ENCODE peak calls at places on chromosome 15, in eight cellular contexts. N is GM12864, H is AG04450, V is mesothelial cell of epicardium, U is GM10248, Q is GM20000, I is GM12865, S is OCI-LY7. T is an unnamed sample.

GRCh38 chr15:81085213-81085612 is 48.9 kb upstream of the CFAP161 start:
- DNase-seq in S (no peak), N (no peak), U (no peak), V (no peak), I (no peak), Q (no peak), H (no peak), T (no peak)

GRCh38 chr15:79376383-79376782 is 55.8 kb upstream of the MINAR1 start:
- DNase-seq in N (no peak), U (no peak), Q (no peak), I (no peak), V (no peak), S (no peak), H (no peak), T (no peak)

GRCh38 chr15:41495736-41496599 is 2.3 kb downstream of the ITPKA start:
- DNase-seq in H (no peak), Q (no peak), S (no peak), U (no peak), I (no peak), V (peak), N (no peak), T (no peak)

GRCh38 chr15:84810073-84810840 is 6.9 kb upstream of the ALPK3 start:
- DNase-seq in H (no peak), V (no peak), Q (no peak), S (no peak), U (no peak), N (no peak), I (no peak), T (no peak)

GRCh38 chr15:101813803-101814534 is 2.0 kb downstream of the OR4F15 start:
- DNase-seq in U (no peak), Q (no peak), V (no peak), H (peak), N (no peak), I (no peak), S (no peak), T (no peak)

GRCh38 chr15:85289677-85290365 is 90.6 kb upstream of the AKAP13 start:
- DNase-seq in S (peak), H (no peak), U (peak), Q (peak), N (no peak), V (no peak), I (peak), T (no peak)

GRCh38 chr15:66707310-66708160 is 5.5 kb downstream of the SMAD6 start:
- DNase-seq in N (no peak), S (no peak), Q (no peak), I (no peak), V (peak), H (no peak), U (no peak), T (no peak)

GRCh38 chr15:63023351-63023945 is 19.1 kb upstream of the TPM1 start:
- DNase-seq in N (no peak), U (no peak), I (no peak), V (no peak), S (no peak), Q (no peak), H (no peak), T (no peak)

GRCh38 chr15:27545494-27546255 is 553.4 kb downstream of the OCA2 start:
- DNase-seq in I (no peak), U (no peak), Q (no peak), V (no peak), S (no peak), H (no peak), N (no peak), T (no peak)

GRCh38 chr15:80785811-80786354 is 6.7 kb downstream of the CEMIP start:
- DNase-seq in N (no peak), S (no peak), I (no peak), H (no peak), U (no peak), Q (no peak), V (no peak), T (no peak)

GRCh38 chr15:75827691-75828090 is 15.6 kb upstream of the UBE2Q2 start:
- DNase-seq in S (no peak), I (no peak), Q (no peak), U (no peak), V (no peak), H (no peak), N (no peak), T (peak)

GRCh38 chr15:67980171-67980570 is 73.9 kb upstream of the PIAS1 start:
- DNase-seq in U (no peak), N (no peak), I (no peak), Q (no peak), V (no peak), S (no peak), H (no peak), T (no peak)

GRCh38 chr15:85151861-85152260 is 170.2 kb downstream of the PDE8A start:
- DNase-seq in V (no peak), H (no peak), Q (no peak), N (no peak), U (no peak), I (no peak), S (no peak), T (no peak)

GRCh38 chr15:27827336-27827735 is 271.8 kb downstream of the OCA2 start:
- DNase-seq in I (no peak), U (no peak), N (no peak), V (no peak), H (no peak), S (no peak), Q (no peak), T (no peak)

GRCh38 chr15:42736178-42736792 is 643 bp downstream of the CDAN1 start:
- DNase-seq in H (no peak), U (peak), V (peak), S (peak), Q (peak), N (no peak), I (peak), T (peak)

GRCh38 chr15:45102226-45102625 is 11.7 kb downstream of the DUOX2 start:
- DNase-seq in S (no peak), H (no peak), I (no peak), V (no peak), U (no peak), N (no peak), Q (no peak), T (no peak)

GRCh38 chr15:43799209-43799944 is 643 bp downstream of the SERINC4 start:
- DNase-seq in H (no peak), Q (no peak), S (peak), V (no peak), N (no peak), U (no peak), I (peak), T (no peak)

GRCh38 chr15:45091581-45091980 is 22.4 kb downstream of the DUOX2 start:
- DNase-seq in N (no peak), S (no peak), Q (no peak), U (no peak), H (no peak), V (no peak), I (no peak), T (no peak)

GRCh38 chr15:34708422-34708821 is 46.4 kb downstream of the GJD2 start:
- DNase-seq in Q (peak), V (no peak), S (peak), U (peak), N (peak), I (peak), H (peak), T (no peak)

GRCh38 chr15:48962662-48963523 is 826 bp downstream of the SHC4 start:
- DNase-seq in U (peak), H (no peak), N (no peak), S (no peak), I (no peak), Q (no peak), V (peak), T (peak)

GRCh38 chr15:57551717-57552677 is 39.7 kb upstream of the MYZAP start:
- DNase-seq in H (peak), U (no peak), S (no peak), N (no peak), I (no peak), V (peak), Q (no peak), T (no peak)

GRCh38 chr15:82571722-82572222 is 31.5 kb upstream of the RPS17 start:
- DNase-seq in I (no peak), V (peak), S (no peak), N (no peak), Q (no peak), H (peak), U (no peak), T (no peak)

GRCh38 chr15:34279341-34279740 is 54.5 kb downstream of the EMC4 start:
- DNase-seq in N (no peak), Q (no peak), I (no peak), V (no peak), H (no peak), U (no peak), S (no peak), T (no peak)

GRCh38 chr15:91077029-91077428 is 23.0 kb upstream of the SV2B start:
- DNase-seq in S (no peak), Q (no peak), I (no peak), N (no peak), U (no peak), V (no peak), H (no peak), T (no peak)

GRCh38 chr15:29669823-29670222 is 152.4 kb downstream of the TJP1 start:
- DNase-seq in N (no peak), V (no peak), S (no peak), U (no peak), I (peak), Q (no peak), H (no peak), T (no peak)

GRCh38 chr15:94670436-94671034 is 439.2 kb downstream of the MCTP2 start:
- DNase-seq in V (no peak), H (peak), U (peak), Q (peak), I (peak), S (peak), N (no peak), T (no peak)

GRCh38 chr15:74317820-74318375 is 49.5 kb downstream of the CYP11A1 start:
- DNase-seq in S (no peak), U (no peak), N (no peak), I (no peak), H (peak), Q (no peak), V (peak), T (peak)

GRCh38 chr15:101168463-101168824 is 83.4 kb downstream of the CHSY1 start:
- DNase-seq in V (no peak), Q (no peak), U (no peak), I (no peak), N (no peak), S (no peak), H (no peak), T (no peak)

DNA sequence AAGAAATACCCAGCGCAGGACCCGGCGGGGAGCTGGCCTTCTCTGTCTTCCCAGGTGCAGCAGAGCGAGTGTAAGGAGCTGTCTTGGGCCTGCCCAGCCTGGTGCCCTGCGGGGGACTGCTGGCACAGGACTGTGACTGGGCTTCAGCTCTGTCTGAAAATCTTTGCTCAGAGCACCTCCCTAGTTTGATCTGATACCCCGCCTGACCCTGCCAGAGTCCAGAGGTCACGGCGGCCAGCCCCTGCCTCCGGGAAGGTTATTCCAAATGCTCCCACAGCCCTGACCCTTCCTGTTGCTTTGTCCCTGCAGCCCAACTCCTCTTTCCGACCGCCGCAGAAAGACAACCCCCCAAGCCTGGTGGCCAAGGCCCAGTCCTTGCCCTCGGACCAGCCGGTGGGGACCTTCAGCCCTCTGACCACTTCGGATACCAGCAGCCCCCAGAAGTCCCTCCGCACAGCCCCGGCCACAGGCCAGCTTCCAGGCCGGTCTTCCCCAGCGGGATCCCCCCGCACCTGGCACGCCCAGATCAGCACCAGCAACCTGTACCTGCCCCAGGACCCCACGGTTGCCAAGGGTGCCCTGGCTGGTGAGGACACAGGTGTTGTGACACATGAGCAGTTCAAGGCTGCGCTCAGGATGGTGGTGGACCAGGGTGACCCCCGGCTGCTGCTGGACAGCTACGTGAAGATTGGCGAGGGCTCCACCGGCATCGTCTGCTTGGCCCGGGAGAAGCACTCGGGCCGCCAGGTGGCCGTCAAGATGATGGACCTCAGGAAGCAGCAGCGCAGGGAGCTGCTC is 10.8 kb downstream of the ANKRD63 start:
- DNase-seq in V (no peak), Q (no peak), S (no peak), N (no peak), H (no peak), U (no peak), I (no peak), T (no peak)
- TF ChIP-seq CTCF in V (no peak), Q (no peak), S (no peak), N (no peak), H (no peak), U (no peak), I (no peak), T (no peak)

GRCh38 chr15:56077071-56077470 is 83.7 kb upstream of the NEDD4 start:
- DNase-seq in Q (no peak), N (no peak), H (no peak), U (no peak), V (no peak), I (no peak), S (no peak), T (no peak)

GRCh38 chr15:56086566-56086965 is 93.2 kb upstream of the NEDD4 start:
- DNase-seq in S (no peak), V (no peak), H (no peak), I (no peak), N (no peak), Q (no peak), U (no peak), T (no peak)

GRCh38 chr15:56076651-56077050 is 83.2 kb upstream of the NEDD4 start:
- DNase-seq in I (no peak), V (no peak), N (no peak), Q (no peak), S (no peak), H (no peak), U (no peak), T (no peak)

DNA sequence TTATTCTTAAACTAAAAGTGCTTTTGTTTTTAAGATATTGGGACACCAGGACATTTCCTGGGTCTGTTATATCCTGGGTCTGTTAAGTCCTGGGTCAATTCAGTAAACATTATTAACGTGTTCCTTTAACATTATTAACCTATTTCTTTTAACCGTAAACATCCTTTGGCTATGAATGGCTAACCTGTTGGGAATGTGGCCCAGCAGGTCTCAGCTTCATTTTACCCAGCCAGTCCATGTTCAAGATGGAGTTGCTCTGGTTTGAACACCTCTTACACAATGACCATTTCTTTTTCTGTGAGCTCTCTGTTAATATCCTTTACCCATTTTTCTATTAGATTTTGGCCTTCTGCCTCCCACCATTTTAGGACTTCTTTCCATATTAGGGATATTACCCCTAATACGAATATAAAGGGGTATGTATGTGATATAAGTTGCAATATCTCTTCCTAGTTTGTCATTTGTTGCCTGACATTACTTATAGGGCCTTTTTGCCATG is 88.9 kb upstream of the NEDD4 start:
- DNase-seq in V (no peak), S (no peak), I (no peak), N (no peak), Q (no peak), H (no peak), U (no peak), T (no peak)
- TF ChIP-seq CTCF in V (no peak), S (no peak), I (no peak), N (no peak), Q (no peak), H (no peak), U (no peak), T (no peak)

GRCh38 chr15:86837631-86838030 is 758.0 kb downstream of the AGBL1 start:
- DNase-seq in V (no peak), U (no peak), S (no peak), N (no peak), Q (no peak), H (no peak), I (no peak), T (no peak)

GRCh38 chr15:86829251-86829650 is 749.6 kb downstream of the AGBL1 start:
- DNase-seq in I (no peak), N (no peak), Q (no peak), S (no peak), H (no peak), U (no peak), V (no peak), T (no peak)

GRCh38 chr15:86830304-86830703 is 750.6 kb downstream of the AGBL1 start:
- DNase-seq in S (no peak), I (no peak), V (no peak), N (no peak), H (no peak), Q (no peak), U (no peak), T (no peak)

GRCh38 chr15:86834115-86834863 is 754.6 kb downstream of the AGBL1 start:
- DNase-seq in N (no peak), Q (no peak), S (no peak), V (no peak), I (no peak), U (no peak), H (no peak), T (no peak)

DNA sequence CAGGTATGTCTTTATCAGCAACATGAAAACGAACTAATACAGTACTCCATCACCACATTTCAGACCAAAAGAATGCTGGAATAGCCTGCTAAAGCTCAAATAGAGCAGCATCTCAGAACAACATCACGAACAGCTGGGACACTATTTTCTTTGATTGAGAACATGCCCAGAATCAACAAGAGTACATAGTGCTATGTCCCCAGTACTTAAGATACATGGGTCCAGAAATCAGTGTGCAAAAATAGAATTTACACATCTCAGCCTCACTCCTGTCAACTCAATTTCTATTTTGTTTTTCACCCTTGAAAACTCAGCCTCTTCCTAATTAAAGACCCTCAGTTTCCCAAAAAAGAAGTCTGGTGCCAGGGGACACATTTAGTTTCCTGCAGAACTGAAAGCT is 753.9 kb downstream of the AGBL1 start:
- DNase-seq in V (no peak), Q (no peak), H (no peak), I (no peak), N (no peak), U (no peak), S (no peak), T (no peak)
- TF ChIP-seq CTCF in V (no peak), Q (no peak), H (no peak), I (no peak), N (no peak), U (no peak), S (no peak), T (no peak)

GRCh38 chr15:36845270-36845669 is 255.1 kb downstream of the MEIS2 start:
- DNase-seq in S (no peak), N (no peak), V (no peak), Q (no peak), U (no peak), I (no peak), H (no peak), T (no peak)

GRCh38 chr15:36843822-36844221 is 256.5 kb downstream of the MEIS2 start:
- DNase-seq in N (no peak), H (no peak), S (no peak), I (no peak), U (no peak), Q (no peak), V (no peak), T (no peak)

GRCh38 chr15:36841154-36841553 is 259.2 kb downstream of the MEIS2 start:
- DNase-seq in V (no peak), U (no peak), Q (no peak), S (no peak), I (no peak), H (no peak), N (no peak), T (no peak)

DNA sequence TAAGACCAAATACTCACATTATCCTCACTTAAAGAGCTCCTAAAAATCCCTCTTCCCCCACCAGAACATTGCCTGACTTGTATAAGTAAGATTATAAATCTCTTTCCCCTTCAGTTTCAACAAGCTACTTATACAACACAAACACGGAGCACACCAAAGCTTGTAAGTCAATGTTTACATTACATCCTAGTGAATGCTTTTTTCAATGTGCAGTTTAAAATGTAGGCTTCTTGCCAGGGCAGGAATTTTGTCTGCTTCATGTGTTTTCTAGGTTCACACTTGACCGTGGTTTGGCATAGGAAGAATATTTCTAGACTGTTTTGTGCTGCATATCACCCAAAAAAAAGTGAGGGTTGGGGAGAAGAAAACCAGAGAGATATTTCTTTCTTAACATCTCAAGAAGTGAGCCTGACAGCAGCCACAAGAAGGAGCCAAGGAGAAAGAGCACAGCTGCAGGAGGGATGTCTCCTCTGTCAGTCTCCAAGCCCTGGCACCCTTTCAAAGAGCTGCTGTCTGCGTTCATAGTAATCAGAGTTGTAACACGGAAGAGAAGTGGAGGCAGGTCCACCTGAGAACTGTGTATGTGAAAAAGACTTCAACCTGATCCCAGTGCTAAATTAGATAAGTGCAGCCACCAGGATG is 255.8 kb downstream of the MEIS2 start:
- DNase-seq in S (no peak), N (no peak), Q (no peak), U (no peak), V (no peak), H (peak), I (no peak), T (no peak)
- TF ChIP-seq CTCF in S (no peak), N (no peak), Q (no peak), U (no peak), V (no peak), H (peak), I (no peak), T (peak)

GRCh38 chr15:69502470-69503045 is 49.9 kb downstream of the RPLP1 start:
- DNase-seq in S (no peak), I (no peak), N (no peak), Q (no peak), H (no peak), V (no peak), U (no peak), T (peak)
- TF ChIP-seq CTCF in S (peak), I (peak), N (peak), Q (no peak), H (peak), V (peak), U (no peak), T (peak)

DNA sequence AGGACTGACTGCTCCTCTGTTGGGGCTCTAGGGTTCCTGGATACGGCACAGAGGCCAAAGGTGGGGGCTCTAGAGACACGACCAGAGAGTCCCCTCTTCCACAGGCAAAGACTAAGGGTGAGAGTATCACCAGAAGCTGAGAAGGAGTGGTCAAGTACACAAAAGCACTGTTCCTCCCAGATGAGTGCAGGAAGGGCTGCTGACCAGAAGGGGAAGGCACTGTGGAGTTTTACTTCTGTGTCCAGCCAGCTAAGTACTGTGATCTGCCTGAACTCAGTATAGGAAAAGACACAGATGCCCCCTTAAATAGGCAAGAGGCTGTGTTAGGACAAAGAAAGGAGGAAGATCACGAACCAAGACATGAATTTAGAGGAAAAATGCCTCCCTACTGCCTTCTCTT is 11.7 kb downstream of the MRPS11 start:
- DNase-seq in S (no peak), Q (no peak), U (no peak), I (no peak), V (no peak), H (no peak), N (no peak), T (no peak)
- TF ChIP-seq CTCF in S (no peak), Q (no peak), U (no peak), I (no peak), V (no peak), H (peak), N (no peak), T (no peak)

GRCh38 chr15:59616390-59616789 is 4.8 kb downstream of the GCNT3 start:
- DNase-seq in S (peak), H (no peak), U (no peak), Q (no peak), N (peak), I (no peak), V (no peak), T (no peak)

GRCh38 chr15:59622289-59622688 is 10.7 kb downstream of the GCNT3 start:
- DNase-seq in N (peak), U (peak), I (peak), V (no peak), Q (peak), H (no peak), S (peak), T (no peak)
- TF ChIP-seq CTCF in N (peak), U (peak), I (peak), V (no peak), Q (peak), H (peak), S (peak), T (peak)

T was measured in osteocyte.